ENCODE peak calls at places on chromosomes 1 and 21, in seven cellular contexts. One of them, this sample, is unnamed.

GRCh38 chr1:201069636-201070035 is 42.6 kb downstream of the CACNA1S start:
- DNase-seq in BE2C: no peak
- DNase-seq in heart right ventricle: no peak
- DNase-seq in PC-3: no peak
- DNase-seq in HFFc6: no peak
- DNase-seq in fibroblast of villous mesenchyme: no peak
- DNase-seq in lower leg skin: no peak
- DNase-seq in this sample: no peak

GRCh38 chr1:81832573-81832972 is 31.8 kb downstream of the ADGRL2 start:
- DNase-seq in BE2C: no peak
- DNase-seq in heart right ventricle: no peak
- DNase-seq in PC-3: no peak
- DNase-seq in HFFc6: peak
- DNase-seq in fibroblast of villous mesenchyme: peak
- DNase-seq in lower leg skin: no peak
- DNase-seq in this sample: no peak

GRCh38 chr1:8687053-8687452 is 130.4 kb downstream of the RERE start:
- DNase-seq in BE2C: no peak
- DNase-seq in heart right ventricle: no peak
- DNase-seq in PC-3: no peak
- DNase-seq in HFFc6: no peak
- DNase-seq in fibroblast of villous mesenchyme: peak
- DNase-seq in lower leg skin: no peak
- DNase-seq in this sample: no peak

GRCh38 chr1:66446261-66447001 is 87.5 kb upstream of the SGIP1 start:
- DNase-seq in BE2C: peak
- DNase-seq in heart right ventricle: peak
- DNase-seq in PC-3: peak
- DNase-seq in HFFc6: peak
- DNase-seq in fibroblast of villous mesenchyme: peak
- DNase-seq in lower leg skin: no peak
- DNase-seq in this sample: no peak

GRCh38 chr1:235244969-235245592 is 82.9 kb downstream of the ARID4B start:
- DNase-seq in BE2C: no peak
- DNase-seq in heart right ventricle: no peak
- DNase-seq in PC-3: no peak
- DNase-seq in HFFc6: no peak
- DNase-seq in fibroblast of villous mesenchyme: no peak
- DNase-seq in lower leg skin: no peak
- DNase-seq in this sample: no peak

GRCh38 chr1:196403803-196404690 is 204.2 kb downstream of the KCNT2 start:
- DNase-seq in BE2C: no peak
- DNase-seq in heart right ventricle: no peak
- DNase-seq in PC-3: no peak
- DNase-seq in HFFc6: peak
- DNase-seq in fibroblast of villous mesenchyme: peak
- DNase-seq in lower leg skin: no peak
- DNase-seq in this sample: no peak

GRCh38 chr21:37704751-37705150 is 211.5 kb downstream of the KCNJ6 start:
- DNase-seq in BE2C: no peak
- DNase-seq in heart right ventricle: no peak
- DNase-seq in PC-3: no peak
- DNase-seq in HFFc6: no peak
- DNase-seq in fibroblast of villous mesenchyme: no peak
- DNase-seq in lower leg skin: no peak
- DNase-seq in this sample: no peak

GRCh38 chr1:3384407-3384806 is 70.1 kb upstream of the ARHGEF16 start:
- DNase-seq in BE2C: no peak
- DNase-seq in heart right ventricle: no peak
- DNase-seq in PC-3: no peak
- DNase-seq in HFFc6: no peak
- DNase-seq in fibroblast of villous mesenchyme: no peak
- DNase-seq in lower leg skin: no peak
- DNase-seq in this sample: no peak

GRCh38 chr1:160374291-160374690 is 7.4 kb downstream of the NHLH1 start:
- DNase-seq in BE2C: no peak
- DNase-seq in heart right ventricle: no peak
- DNase-seq in PC-3: no peak
- DNase-seq in HFFc6: no peak
- DNase-seq in fibroblast of villous mesenchyme: no peak
- DNase-seq in lower leg skin: no peak
- DNase-seq in this sample: no peak

GRCh38 chr1:41315867-41316266 is 45.4 kb upstream of the FOXO6 start:
- DNase-seq in BE2C: no peak
- DNase-seq in heart right ventricle: no peak
- DNase-seq in PC-3: no peak
- DNase-seq in HFFc6: no peak
- DNase-seq in fibroblast of villous mesenchyme: no peak
- DNase-seq in lower leg skin: no peak
- DNase-seq in this sample: no peak

DNA sequence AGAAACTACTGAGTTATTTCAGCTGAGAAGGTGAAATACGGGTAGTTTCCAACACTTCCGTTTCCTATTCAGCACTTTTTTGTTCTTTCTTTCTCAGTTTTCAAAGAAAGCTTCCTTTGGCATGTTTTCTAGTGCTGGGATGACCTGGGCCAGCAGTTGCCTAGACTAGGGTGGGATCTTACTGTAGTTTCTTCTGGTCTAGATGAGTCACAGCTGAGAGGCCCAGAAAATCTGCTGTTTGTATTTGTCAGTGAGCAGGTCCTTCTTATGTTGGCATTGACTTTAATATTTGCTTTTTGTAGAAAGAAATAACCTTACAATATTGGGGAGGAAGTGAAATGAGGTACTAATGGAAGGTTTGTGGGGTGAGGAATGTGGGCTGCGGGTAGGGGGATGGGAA is 22.2 kb downstream of the C1orf21 start:
- DNase-seq in BE2C: no peak
- DNase-seq in heart right ventricle: no peak
- DNase-seq in PC-3: peak
- DNase-seq in HFFc6: no peak
- DNase-seq in fibroblast of villous mesenchyme: no peak
- DNase-seq in lower leg skin: no peak
- DNase-seq in this sample: no peak
- TF ChIP-seq CTCF in BE2C: no peak
- TF ChIP-seq CTCF in heart right ventricle: no peak
- TF ChIP-seq CTCF in PC-3: no peak
- TF ChIP-seq CTCF in HFFc6: no peak
- TF ChIP-seq CTCF in fibroblast of villous mesenchyme: no peak
- TF ChIP-seq CTCF in lower leg skin: no peak
- TF ChIP-seq CTCF in this sample: no peak

DNA sequence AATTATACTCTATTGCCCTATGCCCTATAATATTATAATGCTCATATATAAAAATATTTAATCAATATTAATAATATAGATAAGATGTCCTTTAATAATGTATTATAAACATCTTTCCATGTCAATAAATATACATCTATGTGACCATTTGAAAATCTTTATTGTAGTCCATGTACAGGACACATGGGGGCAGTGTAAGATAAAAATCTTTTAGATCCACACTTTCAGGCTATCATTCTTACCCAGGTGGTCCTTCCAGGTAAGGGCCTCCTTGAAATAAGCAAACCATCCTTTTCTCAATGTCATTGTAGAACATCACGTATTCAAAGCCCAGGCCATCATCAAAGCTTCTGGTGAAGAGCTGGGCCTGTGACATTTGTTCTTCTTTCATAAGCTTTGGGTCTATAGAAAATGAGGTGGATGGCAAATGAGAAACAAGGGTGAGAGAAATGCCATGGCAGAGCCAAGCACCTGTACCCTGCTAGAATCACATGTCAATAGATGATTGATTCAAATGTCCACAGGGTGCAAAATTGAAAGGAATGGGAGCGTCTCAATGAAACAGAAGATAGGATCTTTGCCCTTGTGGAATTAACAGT is 20.2 kb downstream of the THEM4 start:
- DNase-seq in BE2C: no peak
- DNase-seq in heart right ventricle: no peak
- DNase-seq in PC-3: peak
- DNase-seq in HFFc6: no peak
- DNase-seq in fibroblast of villous mesenchyme: peak
- DNase-seq in lower leg skin: no peak
- DNase-seq in this sample: no peak
- TF ChIP-seq CTCF in BE2C: peak
- TF ChIP-seq CTCF in heart right ventricle: no peak
- TF ChIP-seq CTCF in PC-3: peak
- TF ChIP-seq CTCF in HFFc6: peak
- TF ChIP-seq CTCF in fibroblast of villous mesenchyme: peak
- TF ChIP-seq CTCF in lower leg skin: no peak
- TF ChIP-seq CTCF in this sample: no peak

GRCh38 chr1:12615916-12616708 is 1.9 kb downstream of the DHRS3 start:
- DNase-seq in BE2C: no peak
- DNase-seq in heart right ventricle: peak
- DNase-seq in PC-3: peak
- DNase-seq in HFFc6: peak
- DNase-seq in fibroblast of villous mesenchyme: peak
- DNase-seq in lower leg skin: peak
- DNase-seq in this sample: no peak

GRCh38 chr1:12613180-12613579 is 4.8 kb downstream of the DHRS3 start:
- DNase-seq in BE2C: no peak
- DNase-seq in heart right ventricle: no peak
- DNase-seq in PC-3: no peak
- DNase-seq in HFFc6: no peak
- DNase-seq in fibroblast of villous mesenchyme: no peak
- DNase-seq in lower leg skin: no peak
- DNase-seq in this sample: no peak

GRCh38 chr1:12614402-12615165 is 3.4 kb downstream of the DHRS3 start:
- DNase-seq in BE2C: no peak
- DNase-seq in heart right ventricle: no peak
- DNase-seq in PC-3: no peak
- DNase-seq in HFFc6: no peak
- DNase-seq in fibroblast of villous mesenchyme: peak
- DNase-seq in lower leg skin: no peak
- DNase-seq in this sample: no peak

GRCh38 chr1:12616709-12617373 is 1.2 kb downstream of the DHRS3 start:
- DNase-seq in BE2C: no peak
- DNase-seq in heart right ventricle: peak
- DNase-seq in PC-3: peak
- DNase-seq in HFFc6: no peak
- DNase-seq in fibroblast of villous mesenchyme: peak
- DNase-seq in lower leg skin: peak
- DNase-seq in this sample: no peak

GRCh38 chr1:12615166-12615915 is 2.7 kb downstream of the DHRS3 start:
- DNase-seq in BE2C: no peak
- DNase-seq in heart right ventricle: no peak
- DNase-seq in PC-3: peak
- DNase-seq in HFFc6: peak
- DNase-seq in fibroblast of villous mesenchyme: peak
- DNase-seq in lower leg skin: no peak
- DNase-seq in this sample: no peak
- TF ChIP-seq CTCF in BE2C: no peak
- TF ChIP-seq CTCF in heart right ventricle: no peak
- TF ChIP-seq CTCF in PC-3: no peak
- TF ChIP-seq CTCF in HFFc6: no peak
- TF ChIP-seq CTCF in fibroblast of villous mesenchyme: no peak
- TF ChIP-seq CTCF in lower leg skin: no peak
- TF ChIP-seq CTCF in this sample: no peak

DNA sequence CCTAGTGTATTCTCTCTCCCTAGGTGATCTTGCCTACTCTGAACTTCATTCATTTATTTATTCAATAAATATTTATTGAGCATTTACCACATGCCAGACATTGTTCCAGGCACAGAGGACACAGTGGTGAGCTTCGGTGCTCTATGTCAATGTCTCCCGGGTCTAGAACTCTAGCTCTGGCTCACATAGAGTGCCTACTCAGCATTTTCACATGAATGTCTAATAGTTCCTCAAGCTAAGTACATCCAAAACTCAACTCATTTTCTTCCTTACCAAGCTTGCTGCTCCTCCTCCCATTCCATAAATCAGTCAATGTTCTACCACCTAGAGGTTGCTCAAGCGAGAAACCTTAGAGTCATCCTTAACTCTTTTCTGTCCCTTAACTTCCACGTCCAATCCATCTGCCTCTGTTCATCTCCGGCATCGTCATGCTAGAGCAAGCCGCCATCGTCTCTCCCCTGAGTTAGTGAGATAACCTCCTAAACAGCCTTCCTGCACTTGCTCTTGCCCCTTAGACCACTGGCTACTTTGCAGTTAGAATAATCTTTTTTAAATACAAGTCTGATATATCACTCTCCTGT is 67.5 kb downstream of the TMEM53 start:
- DNase-seq in BE2C: no peak
- DNase-seq in heart right ventricle: no peak
- DNase-seq in PC-3: no peak
- DNase-seq in HFFc6: no peak
- DNase-seq in fibroblast of villous mesenchyme: no peak
- DNase-seq in lower leg skin: no peak
- DNase-seq in this sample: no peak
- TF ChIP-seq CTCF in BE2C: no peak
- TF ChIP-seq CTCF in heart right ventricle: no peak
- TF ChIP-seq CTCF in PC-3: no peak
- TF ChIP-seq CTCF in HFFc6: no peak
- TF ChIP-seq CTCF in fibroblast of villous mesenchyme: no peak
- TF ChIP-seq CTCF in lower leg skin: no peak
- TF ChIP-seq CTCF in this sample: no peak

DNA sequence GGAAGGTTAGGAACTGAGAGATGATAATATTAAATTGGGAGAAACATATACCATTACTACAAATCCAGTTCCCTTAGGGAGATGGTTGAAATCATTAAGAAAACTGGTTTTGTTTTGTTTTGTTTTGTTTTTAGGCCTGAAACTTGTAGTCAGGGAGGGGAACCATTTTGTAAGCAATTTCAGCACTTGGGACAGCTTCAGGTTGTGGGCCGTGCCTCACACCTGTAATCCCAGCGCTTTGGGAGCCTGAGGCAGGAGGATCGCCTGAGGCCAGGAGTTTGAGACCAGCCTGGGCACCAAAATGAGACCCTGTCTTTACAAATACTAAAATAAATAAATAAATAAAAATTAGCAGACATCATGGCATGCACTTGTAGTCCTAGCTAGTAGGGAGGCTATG is 694.3 kb upstream of the NR5A2 start:
- DNase-seq in BE2C: no peak
- DNase-seq in heart right ventricle: no peak
- DNase-seq in PC-3: no peak
- DNase-seq in HFFc6: no peak
- DNase-seq in fibroblast of villous mesenchyme: no peak
- DNase-seq in lower leg skin: no peak
- DNase-seq in this sample: no peak
- TF ChIP-seq CTCF in BE2C: no peak
- TF ChIP-seq CTCF in heart right ventricle: no peak
- TF ChIP-seq CTCF in PC-3: no peak
- TF ChIP-seq CTCF in HFFc6: no peak
- TF ChIP-seq CTCF in fibroblast of villous mesenchyme: no peak
- TF ChIP-seq CTCF in lower leg skin: no peak
- TF ChIP-seq CTCF in this sample: no peak

GRCh38 chr21:28781602-28782274 is 210.9 kb downstream of the LTN1 start:
- DNase-seq in BE2C: peak
- DNase-seq in heart right ventricle: no peak
- DNase-seq in PC-3: peak
- DNase-seq in HFFc6: peak
- DNase-seq in fibroblast of villous mesenchyme: peak
- DNase-seq in lower leg skin: no peak
- DNase-seq in this sample: no peak
- TF ChIP-seq CTCF in BE2C: peak
- TF ChIP-seq CTCF in heart right ventricle: no peak
- TF ChIP-seq CTCF in PC-3: peak
- TF ChIP-seq CTCF in HFFc6: peak
- TF ChIP-seq CTCF in fibroblast of villous mesenchyme: peak
- TF ChIP-seq CTCF in lower leg skin: no peak
- TF ChIP-seq CTCF in this sample: no peak

GRCh38 chr1:206661161-206661820 is 23.4 kb upstream of the MAPKAPK2 start:
- DNase-seq in BE2C: no peak
- DNase-seq in heart right ventricle: no peak
- DNase-seq in PC-3: no peak
- DNase-seq in HFFc6: no peak
- DNase-seq in fibroblast of villous mesenchyme: no peak
- DNase-seq in lower leg skin: no peak
- DNase-seq in this sample: no peak
- TF ChIP-seq CTCF in BE2C: no peak
- TF ChIP-seq CTCF in heart right ventricle: no peak
- TF ChIP-seq CTCF in PC-3: no peak
- TF ChIP-seq CTCF in HFFc6: no peak
- TF ChIP-seq CTCF in fibroblast of villous mesenchyme: no peak
- TF ChIP-seq CTCF in lower leg skin: no peak
- TF ChIP-seq CTCF in this sample: no peak